ENCODE peak calls at places on chromosomes 2 and 18, in eight cellular contexts. I is NCI-H2171; A is GM03348; L is lower leg skin; E is heart left ventricle; P is choroid plexus epithelial cell; S is IMR-90; Q is Jurkat, Clone E6-1. W is an unnamed sample.
A peak's percentile ranks its signal among the peaks of the same experiment; 100 is the strongest.

GRCh38 chr18:9973461-9973860 is 59.6 kb downstream of the VAPA start:
- DNase-seq in L (no peak), E (no peak), S (no peak), Q (no peak), P (no peak), A (no peak), I (no peak), W (no peak)

GRCh38 chr2:70565039-70565731 is 11.6 kb upstream of the TGFA start:
- DNase-seq in P (no peak), I (no peak), Q (no peak), S (no peak), E (no peak), L (no peak), A (no peak), W (no peak)

GRCh38 chr2:165371356-165371755 is 98.1 kb upstream of the CSRNP3 start:
- DNase-seq in P (no peak), S (no peak), L (no peak), I (peak; percentile 12), E (no peak), A (no peak), Q (no peak), W (no peak)

GRCh38 chr2:102514061-102514785 is 41.2 kb downstream of the SLC9A4 start:
- DNase-seq in P (peak; percentile 96), E (no peak), L (peak; percentile 19), I (no peak), A (peak; percentile 86), S (peak; percentile 89), Q (no peak), W (no peak)

GRCh38 chr2:103161456-103162289 is 399.8 kb downstream of the TMEM182 start:
- DNase-seq in P (peak; percentile 67), A (peak; percentile 74), S (peak; percentile 30), Q (peak; percentile 35), E (no peak), I (peak; percentile 56), L (no peak), W (peak; percentile 56)

GRCh38 chr2:229118336-229118735 is 152.8 kb downstream of the PID1 start:
- DNase-seq in P (peak; percentile 14), L (no peak), A (no peak), Q (no peak), I (no peak), E (no peak), S (no peak), W (no peak)

GRCh38 chr2:20543579-20543887 is 96.7 kb downstream of the RHOB start:
- DNase-seq in Q (no peak), E (no peak), L (no peak), I (no peak), A (no peak), P (peak; percentile 64), S (peak; percentile 18), W (no peak)

GRCh38 chr2:151657667-151658076 is 76.6 kb downstream of the NEB start:
- DNase-seq in L (no peak), Q (no peak), I (no peak), S (no peak), A (no peak), E (no peak), P (peak; percentile 26), W (no peak)

GRCh38 chr2:235433860-235434259 is 60.0 kb upstream of the AGAP1 start:
- DNase-seq in E (peak; percentile 84), P (peak; percentile 10), A (peak; percentile 52), I (no peak), Q (no peak), S (peak; percentile 15), L (peak; percentile 77), W (peak; percentile 83)

GRCh38 chr2:69734858-69735574 is 6.9 kb upstream of the ANXA4 start:
- DNase-seq in L (no peak), P (no peak), E (no peak), S (no peak), I (no peak), A (no peak), Q (no peak), W (no peak)

GRCh38 chr2:46942143-46942526 is 26.5 kb upstream of the MCFD2 start:
- DNase-seq in S (no peak), E (no peak), I (no peak), A (peak; percentile 53), L (no peak), P (peak; percentile 28), Q (no peak), W (peak; percentile 67)

W was measured in body of pancreas.